ENCODE peak calls at places on chromosomes 11 and 22, in four cellular contexts. One of them, this sample, is unnamed.

GRCh38 chr22:39212721-39213376 is 31.9 kb downstream of the PDGFB start:
- DNase-seq in H1: peak; percentile 52
- DNase-seq in HepG2: peak; percentile 52
- DNase-seq in endothelial cell of umbilical vein: no peak
- DNase-seq in this sample: no peak

GRCh38 chr11:73141031-73141308 is 1.1 kb downstream of the FCHSD2 start:
- DNase-seq in endothelial cell of umbilical vein: no peak
- DNase-seq in H1: no peak
- DNase-seq in HepG2: no peak
- DNase-seq in this sample: no peak

GRCh38 chr11:20000393-20001134 is 159.7 kb downstream of the DBX1 start:
- DNase-seq in endothelial cell of umbilical vein: no peak
- DNase-seq in HepG2: peak; percentile 88
- DNase-seq in H1: peak; percentile 72
- DNase-seq in this sample: no peak

GRCh38 chr11:110571286-110571685 is 141.0 kb downstream of the ARHGAP20 start:
- DNase-seq in HepG2: no peak
- DNase-seq in H1: no peak
- DNase-seq in endothelial cell of umbilical vein: no peak
- DNase-seq in this sample: no peak

GRCh38 chr22:24938741-24939341 is 7.7 kb downstream of the LHFPL7 start:
- DNase-seq in H1: peak; percentile 58
- DNase-seq in endothelial cell of umbilical vein: peak; percentile 43
- DNase-seq in HepG2: peak; percentile 49
- DNase-seq in this sample: no peak

GRCh38 chr11:44178381-44178780 is 82.9 kb downstream of the EXT2 start:
- DNase-seq in H1: no peak
- DNase-seq in endothelial cell of umbilical vein: no peak
- DNase-seq in HepG2: no peak
- DNase-seq in this sample: peak; percentile 30

GRCh38 chr11:45178890-45179663 is 32.6 kb downstream of the PRDM11 start:
- DNase-seq in HepG2: no peak
- DNase-seq in H1: no peak
- DNase-seq in endothelial cell of umbilical vein: peak; percentile 9
- DNase-seq in this sample: peak; percentile 84

GRCh38 chr11:16809901-16810668 is 71.6 kb downstream of the C11orf58 start:
- DNase-seq in HepG2: no peak
- DNase-seq in endothelial cell of umbilical vein: peak; percentile 65
- DNase-seq in H1: no peak
- DNase-seq in this sample: peak; percentile 31

GRCh38 chr11:129694966-129695365 is 120.7 kb upstream of the TMEM45B start:
- DNase-seq in H1: no peak
- DNase-seq in endothelial cell of umbilical vein: peak; percentile 16
- DNase-seq in HepG2: no peak
- DNase-seq in this sample: peak; percentile 1

GRCh38 chr11:72588656-72589410 is 85.4 kb downstream of the PDE2A start:
- DNase-seq in H1: no peak
- DNase-seq in endothelial cell of umbilical vein: no peak
- DNase-seq in HepG2: no peak
- DNase-seq in this sample: no peak

GRCh38 chr11:422249-422656 is 7.5 kb upstream of the SIGIRR start:
- DNase-seq in H1: peak; percentile 28
- DNase-seq in HepG2: no peak
- DNase-seq in endothelial cell of umbilical vein: no peak
- DNase-seq in this sample: no peak

GRCh38 chr11:103609117-103610066 is 427.0 kb upstream of the DDI1 start:
- DNase-seq in endothelial cell of umbilical vein: peak; percentile 89
- DNase-seq in HepG2: no peak
- DNase-seq in H1: no peak
- DNase-seq in this sample: peak; percentile 97

GRCh38 chr11:119134389-119134978 is 13.1 kb downstream of the HINFP start:
- DNase-seq in H1: peak; percentile 61
- DNase-seq in HepG2: no peak
- DNase-seq in endothelial cell of umbilical vein: no peak
- DNase-seq in this sample: no peak

GRCh38 chr11:66728760-66729385 is at the start of gene SPTBN2:
- DNase-seq in HepG2: no peak
- DNase-seq in H1: no peak
- DNase-seq in endothelial cell of umbilical vein: no peak
- DNase-seq in this sample: peak; percentile 9
- TF ChIP-seq EZH2 in HepG2: peak; percentile 87
- TF ChIP-seq EZH2 in H1: peak; percentile 46
- TF ChIP-seq EZH2 in endothelial cell of umbilical vein: peak; percentile 54
- TF ChIP-seq EZH2 in this sample: peak; percentile 58

GRCh38 chr11:14905104-14906033 is 13.3 kb upstream of the CYP2R1 start:
- DNase-seq in H1: peak; percentile 79
- DNase-seq in endothelial cell of umbilical vein: peak; percentile 44
- DNase-seq in HepG2: no peak
- DNase-seq in this sample: peak; percentile 15
- TF ChIP-seq CTCF in H1: peak; percentile 91
- TF ChIP-seq CTCF in endothelial cell of umbilical vein: peak; percentile 28
- TF ChIP-seq CTCF in HepG2: no peak
- TF ChIP-seq CTCF in this sample: no peak

DNA sequence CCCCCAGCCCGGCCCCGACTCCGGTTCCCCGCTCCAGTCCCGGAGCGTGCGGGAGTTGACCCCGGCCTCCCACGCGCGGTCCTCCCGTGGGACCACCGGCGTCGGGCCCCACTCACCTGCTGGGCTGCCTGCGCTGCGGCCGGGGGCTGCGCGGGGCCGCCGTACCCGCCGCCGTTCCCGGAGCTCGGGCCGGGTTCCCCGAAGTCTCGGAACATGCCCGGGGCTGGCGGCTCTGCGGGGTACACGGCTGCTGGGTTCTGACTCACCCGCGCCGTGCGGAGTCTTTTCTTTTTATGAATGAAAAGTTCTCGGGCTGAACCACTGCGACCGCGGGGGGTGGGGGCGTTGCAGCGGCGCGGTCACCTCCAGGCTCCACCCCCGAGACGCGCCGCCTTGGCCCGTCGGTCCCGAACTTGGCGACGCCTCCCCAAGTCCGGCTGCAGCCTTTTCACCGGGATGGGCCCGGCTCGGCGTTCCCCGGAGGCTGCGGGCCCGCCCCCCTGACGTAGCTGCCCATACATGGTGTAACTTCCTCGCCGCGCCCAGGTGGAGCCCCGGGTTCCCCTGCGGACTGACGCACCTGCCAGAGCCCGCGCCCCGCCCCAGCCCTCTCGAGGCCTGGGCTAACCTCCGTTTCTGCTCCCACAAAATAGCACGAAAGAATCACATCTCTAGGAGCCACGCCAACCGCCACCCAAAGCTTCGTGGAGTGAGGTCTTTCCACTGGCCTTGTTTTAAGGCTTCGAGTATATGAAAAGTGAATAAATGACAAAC is at the start of gene FOSL1:
- DNase-seq in HepG2: peak; percentile 85
- DNase-seq in endothelial cell of umbilical vein: peak; percentile 94
- DNase-seq in H1: peak; percentile 93
- DNase-seq in this sample: peak; percentile 92
- TF ChIP-seq EZH2 in HepG2: no peak
- TF ChIP-seq EZH2 in endothelial cell of umbilical vein: no peak
- TF ChIP-seq EZH2 in H1: no peak
- TF ChIP-seq EZH2 in this sample: no peak

GRCh38 chr11:86244522-86245368 is at the start of gene EED:
- DNase-seq in HepG2: peak; percentile 88
- DNase-seq in endothelial cell of umbilical vein: peak; percentile 95
- DNase-seq in H1: peak; percentile 94
- DNase-seq in this sample: peak; percentile 92
- TF ChIP-seq CTCF in HepG2: peak; percentile 2
- TF ChIP-seq CTCF in endothelial cell of umbilical vein: no peak
- TF ChIP-seq CTCF in H1: no peak
- TF ChIP-seq CTCF in this sample: no peak

DNA sequence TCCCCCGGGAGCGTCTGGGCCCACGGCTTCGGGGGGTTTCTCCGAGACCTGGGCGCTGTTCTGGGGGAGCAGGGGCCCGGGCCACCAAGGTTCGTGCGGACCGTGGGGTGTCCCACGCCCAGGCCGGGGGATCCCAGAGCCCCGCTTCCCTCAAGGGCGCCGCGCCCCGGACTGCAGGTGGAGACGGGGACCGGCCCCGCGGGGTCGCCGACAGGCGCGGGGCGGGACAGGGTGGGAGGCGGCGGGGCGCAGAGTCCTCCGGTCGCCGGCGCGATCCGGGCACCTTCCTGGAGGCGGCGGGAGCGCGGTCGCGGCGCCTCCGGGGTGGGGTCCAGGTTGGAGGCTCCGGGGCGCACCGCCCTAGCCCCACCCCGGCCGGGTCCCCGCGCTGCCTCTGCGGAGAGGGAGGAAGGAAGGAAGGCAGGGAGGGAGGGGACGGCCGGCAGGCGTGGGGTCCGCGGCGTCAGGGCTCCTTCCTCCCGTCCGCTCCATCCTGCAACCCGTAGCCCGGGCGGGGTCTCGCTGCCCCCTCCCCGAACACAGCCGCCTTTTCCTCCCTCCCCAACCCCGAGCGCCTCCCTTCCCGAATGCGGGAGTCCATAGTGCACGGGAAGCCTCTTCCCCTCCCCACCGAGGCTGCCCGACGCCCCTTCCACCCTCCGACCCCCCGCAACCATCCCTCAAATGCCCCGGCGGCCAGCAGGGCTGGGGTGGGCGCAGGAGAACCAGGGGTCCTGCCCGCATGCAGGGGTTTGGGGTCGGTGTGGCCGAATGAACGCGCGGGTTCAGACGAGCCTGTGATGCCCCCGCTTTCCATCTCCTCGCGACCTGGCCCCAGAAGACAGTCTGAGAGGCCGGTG is 4.3 kb upstream of the ZBED4 start:
- DNase-seq in endothelial cell of umbilical vein: no peak
- DNase-seq in HepG2: no peak
- DNase-seq in H1: no peak
- DNase-seq in this sample: no peak
- TF ChIP-seq EZH2 in endothelial cell of umbilical vein: peak; percentile 94
- TF ChIP-seq EZH2 in HepG2: peak; percentile 47
- TF ChIP-seq EZH2 in H1: peak; percentile 90
- TF ChIP-seq EZH2 in this sample: peak; percentile 98

DNA sequence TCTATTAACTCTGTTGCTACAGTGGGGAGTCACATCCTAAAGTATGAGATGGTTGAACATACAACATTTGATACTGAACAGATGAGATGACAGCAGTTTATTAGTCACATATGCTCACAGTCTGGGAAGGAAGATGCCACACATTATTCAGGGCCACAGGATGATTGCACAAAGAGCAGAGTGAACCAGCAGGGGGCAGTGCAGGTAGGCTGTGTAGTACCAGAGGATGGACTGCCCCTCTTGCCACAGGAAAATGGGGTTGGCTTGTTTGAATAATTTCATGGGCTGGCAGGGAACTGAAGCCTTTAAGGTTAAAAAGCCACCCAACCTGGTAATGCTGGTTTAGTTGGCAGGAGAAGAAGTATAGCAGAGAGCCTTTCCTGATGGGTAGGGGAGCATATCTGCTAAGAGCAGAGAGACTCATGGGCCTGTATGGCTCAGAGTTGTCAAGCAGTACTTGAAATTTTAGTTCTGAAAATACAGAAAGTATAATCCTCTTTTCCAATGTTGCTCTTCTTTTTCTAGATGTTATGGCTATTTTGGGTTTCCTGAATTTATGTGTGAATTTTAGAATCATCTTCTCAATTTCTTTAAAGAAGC is 180.4 kb upstream of the B3GAT1 start:
- DNase-seq in HepG2: peak; percentile 15
- DNase-seq in endothelial cell of umbilical vein: peak; percentile 2
- DNase-seq in H1: peak; percentile 88
- DNase-seq in this sample: no peak
- TF ChIP-seq CTCF in HepG2: peak; percentile 75
- TF ChIP-seq CTCF in endothelial cell of umbilical vein: peak; percentile 46
- TF ChIP-seq CTCF in H1: peak; percentile 93
- TF ChIP-seq CTCF in this sample: peak; percentile 12

GRCh38 chr22:49688516-49689254 is 139.0 kb downstream of the BRD1 start:
- DNase-seq in H1: no peak
- DNase-seq in endothelial cell of umbilical vein: no peak
- DNase-seq in HepG2: no peak
- DNase-seq in this sample: no peak
- TF ChIP-seq EZH2 in H1: no peak
- TF ChIP-seq EZH2 in endothelial cell of umbilical vein: no peak
- TF ChIP-seq EZH2 in HepG2: no peak
- TF ChIP-seq EZH2 in this sample: no peak

GRCh38 chr11:75815345-75815983 is 454 bp downstream of the UVRAG start:
- DNase-seq in HepG2: no peak
- DNase-seq in H1: peak; percentile 77
- DNase-seq in endothelial cell of umbilical vein: peak; percentile 52
- DNase-seq in this sample: peak; percentile 23
- TF ChIP-seq CTCF in HepG2: no peak
- TF ChIP-seq CTCF in H1: no peak
- TF ChIP-seq CTCF in endothelial cell of umbilical vein: no peak
- TF ChIP-seq CTCF in this sample: no peak

GRCh38 chr11:46389450-46390330 is 1.9 kb downstream of the CHRM4 start:
- DNase-seq in HepG2: peak; percentile 61
- DNase-seq in endothelial cell of umbilical vein: peak; percentile 77
- DNase-seq in H1: peak; percentile 95
- DNase-seq in this sample: no peak
- TF ChIP-seq EZH2 in HepG2: no peak
- TF ChIP-seq EZH2 in endothelial cell of umbilical vein: no peak
- TF ChIP-seq EZH2 in H1: no peak
- TF ChIP-seq EZH2 in this sample: peak; percentile 57

DNA sequence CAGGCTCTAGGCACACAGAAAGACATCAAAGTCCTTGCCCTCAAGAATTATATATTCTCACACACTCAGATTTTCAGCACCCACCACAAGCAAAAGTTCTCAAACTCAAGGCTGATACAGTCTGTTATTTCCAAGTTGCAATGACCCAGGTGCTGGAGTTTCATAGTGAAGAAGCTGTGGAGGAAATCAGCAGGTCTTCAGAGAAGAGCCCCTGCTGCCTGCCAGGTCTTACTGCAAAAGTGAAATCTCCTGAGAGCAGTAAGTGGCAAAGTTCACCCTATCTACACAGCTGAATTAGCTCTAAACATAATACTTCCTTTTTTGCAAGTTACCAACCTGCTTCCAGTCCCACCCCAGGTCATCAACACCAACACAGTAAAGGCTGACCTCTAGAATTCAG is 64.6 kb downstream of the RPL27A start:
- DNase-seq in HepG2: no peak
- DNase-seq in H1: no peak
- DNase-seq in endothelial cell of umbilical vein: no peak
- DNase-seq in this sample: no peak
- TF ChIP-seq CTCF in HepG2: no peak
- TF ChIP-seq CTCF in H1: no peak
- TF ChIP-seq CTCF in endothelial cell of umbilical vein: no peak
- TF ChIP-seq CTCF in this sample: no peak

This sample was measured in astrocyte.